ENCODE peak calls at places on chromosomes 2 and 18, in nine cellular contexts. L, A, X, D, J, R, U, Q and V are unnamed samples.

GRCh38 chr2:238165288-238165921 is 6.6 kb downstream of the ERFE start:
- DNase-seq in L (no peak), A (no peak), X (no peak), D (no peak), J (no peak), R (no peak), U (no peak), Q (no peak), V (peak)

GRCh38 chr18:24140697-24141096 is 1.8 kb downstream of the CABYR start:
- DNase-seq in L (no peak), A (no peak), X (no peak), D (no peak), J (no peak), R (no peak), U (no peak), Q (no peak), V (no peak)

GRCh38 chr2:209208211-209208610 is 215.6 kb upstream of the MAP2 start:
- DNase-seq in L (no peak), A (no peak), X (peak), D (no peak), J (peak), R (peak), U (peak), Q (peak), V (no peak)

GRCh38 chr18:24656044-24656443 is 195.6 kb downstream of the HRH4 start:
- DNase-seq in L (no peak), A (no peak), X (no peak), D (no peak), J (no peak), R (no peak), U (no peak), Q (no peak), V (no peak)

GRCh38 chr2:71734620-71735019 is 281.3 kb downstream of the DYSF start:
- DNase-seq in L (no peak), A (no peak), X (no peak), D (no peak), J (no peak), R (no peak), U (no peak), Q (no peak), V (no peak)

GRCh38 chr2:24350826-24351626 is 9.3 kb downstream of the ITSN2 start:
- DNase-seq in L (no peak), A (no peak), X (no peak), D (no peak), J (no peak), R (no peak), U (no peak), Q (no peak), V (no peak)

GRCh38 chr2:208033701-208034502 is 8.6 kb upstream of the PLEKHM3 start:
- DNase-seq in L (no peak), A (no peak), X (peak), D (no peak), J (no peak), R (peak), U (peak), Q (peak), V (no peak)

GRCh38 chr18:46196627-46197243 is 92.5 kb downstream of the HAUS1 start:
- DNase-seq in L (no peak), A (no peak), X (no peak), D (no peak), J (no peak), R (no peak), U (no peak), Q (no peak), V (no peak)

GRCh38 chr2:107008843-107009242 is 122.9 kb upstream of the ST6GAL2 start:
- DNase-seq in L (no peak), A (no peak), X (no peak), D (no peak), J (no peak), R (no peak), U (no peak), Q (no peak), V (no peak)